ENCODE peak calls at places on chromosomes 11 and 22, in nine cellular contexts. N, S, V, F, D, U, K, A and H are unnamed samples.

GRCh38 chr11:118434553-118435232 is 1.6 kb upstream of the KMT2A start:
- DNase-seq in K (peak), A (peak), D (peak), N (peak), U (peak), V (peak), S (no peak), F (peak), H (no peak)

GRCh38 chr11:74278721-74279148 is 32.7 kb downstream of the P4HA3 start:
- DNase-seq in D (no peak), K (peak), U (no peak), S (peak), F (no peak), V (peak), A (no peak), N (peak), H (peak)

GRCh38 chr11:8477680-8478079 is 116.3 kb downstream of the STK33 start:
- DNase-seq in V (no peak), U (no peak), F (no peak), K (no peak), S (no peak), N (no peak), D (no peak), A (no peak), H (no peak)

GRCh38 chr11:103733889-103734288 is 302.6 kb upstream of the DDI1 start:
- DNase-seq in F (no peak), A (no peak), S (no peak), U (no peak), V (no peak), D (no peak), N (no peak), K (no peak), H (no peak)

GRCh38 chr22:39144101-39144815 is 8.2 kb downstream of the CBX7 start:
- DNase-seq in F (no peak), S (peak), N (peak), A (peak), V (no peak), K (no peak), D (no peak), U (peak), H (no peak)

GRCh38 chr11:13102865-13103539 is 93.9 kb downstream of the RASSF10 start:
- DNase-seq in A (no peak), N (no peak), S (no peak), F (no peak), K (no peak), D (no peak), V (no peak), U (no peak), H (no peak)

GRCh38 chr11:4826425-4826824 is 5.3 kb downstream of the OR51F2 start:
- DNase-seq in S (no peak), U (no peak), F (no peak), V (peak), K (no peak), D (no peak), A (no peak), N (no peak), H (no peak)

GRCh38 chr11:65310215-65310614 is 4.5 kb upstream of the CDC42EP2 start:
- DNase-seq in A (peak), K (no peak), V (no peak), N (no peak), S (no peak), D (no peak), F (no peak), U (no peak), H (no peak)

GRCh38 chr11:95925011-95925410 is 1.1 kb upstream of the MTMR2 start:
- DNase-seq in F (no peak), N (peak), D (no peak), A (no peak), U (no peak), S (no peak), K (no peak), V (no peak), H (no peak)

GRCh38 chr11:133936551-133936950 is 20.2 kb downstream of the IGSF9B start:
- DNase-seq in D (no peak), A (no peak), V (no peak), U (no peak), S (no peak), N (no peak), K (no peak), F (no peak), H (no peak)

GRCh38 chr11:2781413-2782274 is 81.8 kb upstream of the KCNQ1OT1 start:
- DNase-seq in U (no peak), D (no peak), V (peak), K (peak), S (no peak), N (no peak), A (peak), F (peak), H (peak)

GRCh38 chr11:100512475-100512874 is 174.6 kb upstream of the ARHGAP42 start:
- DNase-seq in D (no peak), U (no peak), V (no peak), K (no peak), F (no peak), A (no peak), N (peak), S (no peak), H (no peak)

GRCh38 chr11:119029340-119030028 is 1.2 kb downstream of the SLC37A4 start:
- DNase-seq in A (no peak), V (no peak), F (no peak), S (no peak), U (peak), K (no peak), D (no peak), N (no peak), H (no peak)

GRCh38 chr11:77325159-77325558 is 23.7 kb upstream of the GDPD4 start:
- DNase-seq in N (no peak), F (no peak), A (no peak), D (no peak), S (no peak), U (no peak), K (no peak), V (no peak), H (no peak)

GRCh38 chr11:28621648-28622215 is 513.5 kb downstream of the METTL15 start:
- DNase-seq in U (no peak), K (no peak), A (no peak), S (no peak), N (no peak), V (peak), D (no peak), F (no peak), H (no peak)

GRCh38 chr11:130536106-130537040 is 87.9 kb downstream of the ADAMTS15 start:
- DNase-seq in U (no peak), S (no peak), D (no peak), A (no peak), F (no peak), K (no peak), N (peak), V (no peak), H (no peak)

GRCh38 chr22:29831958-29832357 is 6.1 kb downstream of the ASCC2 start:
- DNase-seq in K (no peak), F (no peak), S (no peak), V (no peak), N (no peak), U (no peak), A (no peak), D (no peak), H (no peak)

GRCh38 chr11:92894197-92894596 is 75.3 kb upstream of the MTNR1B start:
- DNase-seq in N (peak), V (no peak), S (no peak), A (no peak), D (no peak), U (no peak), F (no peak), K (no peak), H (no peak)

GRCh38 chr11:93831343-93832082 is 18.9 kb downstream of the VSTM5 start:
- DNase-seq in V (no peak), N (no peak), U (no peak), K (no peak), F (no peak), D (no peak), S (no peak), A (no peak), H (no peak)

GRCh38 chr11:95132956-95133355 is 43.3 kb downstream of the ENDOD1 start:
- DNase-seq in K (no peak), A (no peak), D (no peak), N (peak), U (no peak), F (no peak), S (no peak), V (no peak), H (no peak)

GRCh38 chr22:44538071-44538470 is 40.0 kb upstream of the RTL6 start:
- DNase-seq in S (no peak), V (no peak), D (no peak), K (no peak), N (peak), F (peak), A (no peak), U (no peak), H (no peak)

GRCh38 chr11:67611704-67612587 is 5.2 kb downstream of the NDUFV1 start:
- DNase-seq in A (peak), K (no peak), V (no peak), U (no peak), N (no peak), S (no peak), F (no peak), D (no peak), H (no peak)

GRCh38 chr11:96001037-96001436 is 77.1 kb upstream of the MTMR2 start:
- DNase-seq in S (peak), A (peak), N (no peak), V (peak), F (no peak), U (peak), D (no peak), K (peak), H (peak)

GRCh38 chr11:45658292-45658991 is 7.0 kb downstream of the CHST1 start:
- DNase-seq in F (peak), A (peak), D (no peak), S (peak), K (peak), N (peak), V (no peak), U (peak), H (no peak)

GRCh38 chr11:120977470-120977869 is 46.4 kb upstream of the TBCEL start:
- DNase-seq in S (no peak), N (peak), V (no peak), K (no peak), U (no peak), F (no peak), D (no peak), A (no peak), H (no peak)

GRCh38 chr11:122153746-122154145 is 37.7 kb upstream of the BLID start:
- DNase-seq in F (no peak), A (no peak), U (peak), V (no peak), D (no peak), K (no peak), S (no peak), N (no peak), H (no peak)

GRCh38 chr22:30421695-30422480 is 3.7 kb upstream of the MTFP1 start:
- DNase-seq in U (no peak), F (no peak), D (no peak), A (no peak), N (no peak), V (no peak), S (no peak), K (no peak), H (no peak)

GRCh38 chr11:34343153-34343552 is 14.7 kb downstream of the ABTB2 start:
- DNase-seq in N (peak), S (peak), U (no peak), A (no peak), V (no peak), F (no peak), K (no peak), D (no peak), H (no peak)

GRCh38 chr11:434496-434895 is 7.3 kb downstream of the ANO9 start:
- DNase-seq in S (no peak), F (no peak), K (no peak), U (no peak), N (no peak), A (no peak), D (no peak), V (no peak), H (no peak)

GRCh38 chr11:66189031-66189745 is 79.3 kb upstream of the RAB1B start:
- DNase-seq in K (no peak), S (no peak), D (no peak), A (no peak), N (no peak), V (no peak), F (no peak), U (no peak), H (no peak)

GRCh38 chr11:117459979-117460300 is 132.3 kb downstream of the CEP164 start:
- DNase-seq in U (no peak), V (no peak), S (no peak), F (no peak), K (no peak), N (no peak), D (no peak), A (peak), H (no peak)

GRCh38 chr11:15197696-15198095 is 83.0 kb downstream of the INSC start:
- DNase-seq in A (no peak), S (no peak), N (no peak), F (no peak), D (no peak), V (no peak), K (no peak), U (no peak), H (no peak)

GRCh38 chr11:5267033-5267563 is 2.6 kb downstream of the HBE1 start:
- DNase-seq in U (no peak), S (no peak), D (no peak), A (no peak), K (no peak), V (no peak), N (no peak), F (no peak), H (no peak)

GRCh38 chr22:36546932-36547331 is 18.0 kb upstream of the EIF3D start:
- DNase-seq in S (peak), A (no peak), K (no peak), V (no peak), D (no peak), F (no peak), U (no peak), N (peak), H (no peak)

GRCh38 chr11:120334894-120335462 is 1.2 kb upstream of the ARHGEF12 start:
- DNase-seq in N (peak), V (peak), A (no peak), S (peak), D (peak), U (peak), F (no peak), K (peak), H (peak)